ENCODE peak calls at places on chromosomes 16 and 17, in nine cellular contexts. G, E, N, R, B, Q, T, D and I are unnamed samples. For H3K9me3, the result is how much of the 10 kb centered on the place peaks cover.

GRCh38 chr17:82287849-82288601 is 14.5 kb upstream of the CSNK1D start:
- DNase-seq in E (peak), G (no peak), D (no peak), B (no peak), N (peak), R (peak), Q (no peak), T (peak), I (no peak)

GRCh38 chr17:13544292-13544691 is 57.4 kb downstream of the HS3ST3A1 start:
- DNase-seq in Q (no peak), R (peak), D (peak), T (peak), E (no peak), B (no peak), N (peak), G (no peak), I (no peak)

GRCh38 chr17:31481783-31482081 is 90.3 kb downstream of the RAB11FIP4 start:
- DNase-seq in D (no peak), G (no peak), N (no peak), B (no peak), R (no peak), E (no peak), T (no peak), Q (no peak), I (no peak)

GRCh38 chr16:31861415-31861814 is 12.2 kb upstream of the ZNF267 start:
- DNase-seq in N (no peak), B (no peak), E (no peak), D (no peak), R (no peak), Q (peak), T (no peak), G (no peak), I (no peak)

GRCh38 chr16:57906385-57907316 is 64.3 kb downstream of the CNGB1 start:
- DNase-seq in B (peak), G (peak), Q (peak), T (no peak), D (peak), R (no peak), E (no peak), N (no peak), I (peak)

GRCh38 chr17:44200478-44201155 is 933 bp upstream of the ATXN7L3 start:
- DNase-seq in D (peak), G (peak), Q (no peak), R (no peak), T (no peak), N (no peak), E (no peak), B (peak), I (no peak)

GRCh38 chr17:633641-634091 is 81.0 kb downstream of the VPS53 start:
- DNase-seq in R (no peak), T (no peak), E (peak), Q (no peak), B (no peak), D (peak), G (no peak), N (no peak), I (no peak)

GRCh38 chr17:63703556-63704258 is 3.8 kb upstream of the LIMD2 start:
- DNase-seq in E (no peak), G (no peak), R (no peak), Q (no peak), D (no peak), B (no peak), N (peak), T (no peak), I (no peak)

GRCh38 chr16:2177561-2177960 is 18.8 kb downstream of the CASKIN1 start:
- DNase-seq in T (no peak), D (no peak), G (no peak), N (no peak), R (no peak), Q (no peak), B (no peak), E (no peak), I (no peak)

GRCh38 chr16:88377961-88378360 is 4.8 kb upstream of the ZNF469 start:
- DNase-seq in B (no peak), G (no peak), Q (no peak), D (no peak), R (peak), N (peak), T (no peak), E (no peak), I (no peak)

GRCh38 chr17:71855000-71855399 is 265.8 kb upstream of the SOX9 start:
- DNase-seq in B (no peak), T (no peak), E (no peak), N (no peak), D (no peak), R (no peak), Q (no peak), G (no peak), I (no peak)

GRCh38 chr16:554640-555413 is 5.4 kb upstream of the PRR35 start:
- DNase-seq in D (peak), N (no peak), B (no peak), R (no peak), G (no peak), E (no peak), T (no peak), Q (no peak), I (no peak)

GRCh38 chr16:85342348-85342747 is 230.1 kb upstream of the CIBAR2 start:
- DNase-seq in D (no peak), N (no peak), Q (no peak), B (no peak), G (no peak), T (no peak), R (no peak), E (no peak), I (no peak)

GRCh38 chr17:41944943-41945342 is 14.5 kb downstream of the ODAD4 start:
- DNase-seq in D (no peak), Q (no peak), G (no peak), E (no peak), T (no peak), B (no peak), N (no peak), R (no peak), I (no peak)

GRCh38 chr17:33976816-33977215 is 278.3 kb upstream of the CCL2 start:
- DNase-seq in Q (no peak), G (no peak), T (no peak), E (no peak), B (no peak), R (no peak), D (no peak), N (no peak), I (no peak)

GRCh38 chr16:57962756-57963155 is 8.2 kb downstream of the CNGB1 start:
- DNase-seq in D (no peak), T (no peak), G (no peak), R (no peak), N (peak), Q (no peak), B (no peak), E (no peak), I (no peak)

GRCh38 chr16:73794936-73795335 is 501.7 kb upstream of the PSMD7 start:
- DNase-seq in G (no peak), Q (no peak), D (no peak), E (peak), B (no peak), N (no peak), T (no peak), R (no peak), I (no peak)

GRCh38 chr17:4175921-4176802 is 33.2 kb downstream of the CYB5D2 start:
- DNase-seq in G (no peak), D (no peak), T (no peak), B (no peak), E (no peak), Q (peak), R (no peak), N (no peak), I (peak)

GRCh38 chr16:72501739-72502653 is 330.0 kb upstream of the PMFBP1 start:
- DNase-seq in Q (peak), R (no peak), N (no peak), D (peak), E (peak), T (peak), G (peak), B (peak), I (no peak)

GRCh38 chr17:28657756-28658155 is 4.0 kb downstream of the SDF2 start:
- DNase-seq in N (no peak), R (no peak), B (no peak), T (no peak), D (peak), Q (no peak), E (no peak), G (no peak), I (no peak)

GRCh38 chr16:80577485-80578280 is 36.9 kb downstream of the DYNLRB2 start:
- DNase-seq in N (no peak), D (no peak), G (no peak), B (no peak), E (no peak), R (no peak), Q (no peak), T (no peak), I (no peak)

GRCh38 chr16:12871784-12872183 is 29.6 kb upstream of the SHISA9 start:
- DNase-seq in Q (no peak), B (no peak), N (no peak), D (no peak), R (no peak), E (no peak), T (no peak), G (peak), I (no peak)

GRCh38 chr17:81494984-81495383 is 17.6 kb downstream of the ACTG1 start:
- DNase-seq in R (no peak), T (no peak), D (peak), N (no peak), Q (no peak), B (peak), E (no peak), G (peak), I (no peak)

GRCh38 chr16:23901178-23902131 is 65.7 kb downstream of the PRKCB start:
- DNase-seq in Q (peak), D (no peak), T (no peak), E (no peak), G (no peak), N (no peak), R (no peak), B (no peak), I (no peak)

GRCh38 chr17:81292450-81292849 is 2.7 kb downstream of the SLC38A10 start:
- DNase-seq in D (no peak), Q (no peak), B (no peak), R (no peak), G (no peak), E (no peak), N (no peak), T (no peak), I (no peak)

GRCh38 chr17:42953669-42954068 is 10.6 kb downstream of the AARSD1 start:
- DNase-seq in D (no peak), G (no peak), Q (no peak), T (no peak), E (no peak), B (no peak), N (no peak), R (no peak), I (no peak)

GRCh38 chr16:19864566-19864965 is 20.1 kb downstream of the GPRC5B start:
- DNase-seq in T (no peak), R (peak), D (no peak), G (no peak), E (peak), Q (no peak), N (no peak), B (no peak), I (no peak)

GRCh38 chr17:82217530-82218204 is 5.0 kb upstream of the CCDC57 start:
- DNase-seq in B (no peak), E (peak), Q (no peak), D (peak), N (peak), R (peak), G (no peak), T (peak), I (no peak)

GRCh38 chr16:55330726-55331647 is 7.0 kb downstream of the IRX6 start:
- DNase-seq in B (no peak), R (no peak), N (no peak), G (no peak), E (no peak), Q (no peak), T (no peak), D (no peak), I (no peak)

GRCh38 chr17:12603566-12603965 is 62.1 kb upstream of the MYOCD start:
- DNase-seq in N (no peak), E (no peak), Q (no peak), G (no peak), R (no peak), T (no peak), B (no peak), D (no peak), I (no peak)

GRCh38 chr17:36921131-36921851 is 16.0 kb upstream of the LHX1 start:
- DNase-seq in E (no peak), G (no peak), N (no peak), T (no peak), B (no peak), D (peak), R (no peak), Q (no peak), I (no peak)

GRCh38 chr17:44033841-44034408 is 19.2 kb upstream of the TMEM101 start:
- DNase-seq in R (no peak), Q (no peak), T (no peak), E (no peak), G (no peak), D (no peak), N (no peak), B (no peak), I (no peak)

GRCh38 chr16:11016993-11017392 is 72.6 kb downstream of the CLEC16A start:
- DNase-seq in D (peak), T (no peak), B (no peak), N (peak), G (no peak), Q (no peak), E (no peak), R (peak), I (no peak)

GRCh38 chr16:87619360-87620200 is 17.3 kb downstream of the JPH3 start:
- DNase-seq in E (no peak), R (no peak), N (no peak), Q (no peak), T (no peak), D (no peak), G (no peak), B (no peak), I (no peak)

GRCh38 chr16:12449795-12450194 is 353.9 kb downstream of the CPPED1 start:
- DNase-seq in E (no peak), G (no peak), R (no peak), T (no peak), N (no peak), B (no peak), Q (no peak), D (peak), I (no peak)

GRCh38 chr17:10149573-10150399 is 48.6 kb downstream of the GAS7 start:
- DNase-seq in D (peak), N (no peak), B (peak), E (no peak), T (no peak), R (no peak), G (no peak), Q (no peak), I (no peak)

GRCh38 chr17:67247416-67247900 is 2.5 kb upstream of the HELZ start:
- DNase-seq in D (no peak), N (no peak), R (no peak), T (no peak), E (no peak), G (no peak), Q (no peak), B (no peak), I (no peak)

DNA sequence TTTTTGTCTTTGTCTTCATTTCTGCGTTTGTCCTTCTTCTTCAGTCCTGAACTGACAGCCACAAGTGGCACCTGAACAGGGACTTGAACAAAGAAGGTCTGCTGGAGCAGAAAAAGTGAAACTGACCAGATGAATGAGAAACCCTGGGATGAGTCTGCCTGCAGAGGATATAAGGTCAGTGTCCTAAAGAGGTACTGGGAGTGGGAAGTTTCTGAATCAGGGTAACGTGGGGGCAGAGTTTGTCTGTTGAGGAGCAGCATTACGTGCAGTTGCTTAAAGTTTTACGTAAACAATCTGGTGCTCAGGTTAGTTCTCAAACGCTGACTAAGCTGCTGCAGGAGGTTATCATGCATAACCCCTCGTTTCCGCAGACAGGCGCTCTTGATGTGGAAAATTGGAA is 2057.6 kb downstream of the TP53TG3F start:
- DNase-seq in E (no peak), Q (no peak), T (no peak), G (no peak), R (no peak), D (no peak), N (no peak), B (no peak), I (no peak)
- H3K9me3 ChIP-seq in E (under half), Q (under half), T (under half), G (under half), R (under half), D (under half), N (under half), B (under half), I (under half)

GRCh38 chr17:8665681-8666080 is 35.2 kb upstream of the MYH10 start:
- DNase-seq in N (no peak), B (no peak), G (peak), R (no peak), T (no peak), E (no peak), D (no peak), Q (no peak), I (no peak)

GRCh38 chr17:8672326-8672725 is 41.8 kb upstream of the MYH10 start:
- DNase-seq in N (no peak), G (no peak), D (no peak), Q (no peak), E (no peak), R (no peak), B (no peak), T (no peak), I (no peak)

GRCh38 chr17:8664426-8665105 is 34.0 kb upstream of the MYH10 start:
- DNase-seq in D (no peak), G (no peak), R (no peak), Q (no peak), N (no peak), T (no peak), E (no peak), B (no peak), I (no peak)

GRCh38 chr17:8670486-8670885 is 40.0 kb upstream of the MYH10 start:
- DNase-seq in G (no peak), E (no peak), B (no peak), T (no peak), Q (no peak), R (no peak), N (no peak), D (no peak), I (no peak)

GRCh38 chr17:8668181-8668740 is 37.7 kb upstream of the MYH10 start:
- DNase-seq in T (no peak), B (no peak), N (no peak), E (no peak), D (no peak), R (no peak), Q (no peak), G (no peak), I (no peak)
- H3K27ac ChIP-seq in T (no peak), B (no peak), N (no peak), E (no peak), D (no peak), R (no peak), Q (no peak), G (no peak), I (no peak)

GRCh38 chr17:50014471-50015088 is 19.6 kb upstream of the DLX3 start:
- DNase-seq in N (no peak), G (no peak), Q (no peak), E (no peak), R (no peak), B (no peak), D (no peak), T (no peak), I (no peak)
- H3K9me3 ChIP-seq in N (under half), G (under half), Q (under half), E (under half), R (under half), B (under half), D (under half), T (under half), I (under half)

GRCh38 chr17:75875182-75875939 is 3.0 kb downstream of the TRIM47 start:
- DNase-seq in G (no peak), E (no peak), R (no peak), D (no peak), T (no peak), B (no peak), Q (no peak), N (no peak), I (no peak)

GRCh38 chr17:75876190-75876937 is 2.0 kb downstream of the TRIM47 start:
- DNase-seq in Q (peak), R (peak), N (peak), E (no peak), G (peak), T (no peak), D (peak), B (peak), I (peak)

GRCh38 chr17:75875940-75876189 is 2.5 kb downstream of the TRIM47 start:
- DNase-seq in B (no peak), R (no peak), T (no peak), G (no peak), D (no peak), N (no peak), E (peak), Q (no peak), I (no peak)

GRCh38 chr17:75873587-75874322 is 4.6 kb downstream of the TRIM47 start:
- DNase-seq in E (no peak), G (no peak), D (no peak), B (no peak), N (no peak), Q (no peak), R (no peak), T (no peak), I (no peak)

DNA sequence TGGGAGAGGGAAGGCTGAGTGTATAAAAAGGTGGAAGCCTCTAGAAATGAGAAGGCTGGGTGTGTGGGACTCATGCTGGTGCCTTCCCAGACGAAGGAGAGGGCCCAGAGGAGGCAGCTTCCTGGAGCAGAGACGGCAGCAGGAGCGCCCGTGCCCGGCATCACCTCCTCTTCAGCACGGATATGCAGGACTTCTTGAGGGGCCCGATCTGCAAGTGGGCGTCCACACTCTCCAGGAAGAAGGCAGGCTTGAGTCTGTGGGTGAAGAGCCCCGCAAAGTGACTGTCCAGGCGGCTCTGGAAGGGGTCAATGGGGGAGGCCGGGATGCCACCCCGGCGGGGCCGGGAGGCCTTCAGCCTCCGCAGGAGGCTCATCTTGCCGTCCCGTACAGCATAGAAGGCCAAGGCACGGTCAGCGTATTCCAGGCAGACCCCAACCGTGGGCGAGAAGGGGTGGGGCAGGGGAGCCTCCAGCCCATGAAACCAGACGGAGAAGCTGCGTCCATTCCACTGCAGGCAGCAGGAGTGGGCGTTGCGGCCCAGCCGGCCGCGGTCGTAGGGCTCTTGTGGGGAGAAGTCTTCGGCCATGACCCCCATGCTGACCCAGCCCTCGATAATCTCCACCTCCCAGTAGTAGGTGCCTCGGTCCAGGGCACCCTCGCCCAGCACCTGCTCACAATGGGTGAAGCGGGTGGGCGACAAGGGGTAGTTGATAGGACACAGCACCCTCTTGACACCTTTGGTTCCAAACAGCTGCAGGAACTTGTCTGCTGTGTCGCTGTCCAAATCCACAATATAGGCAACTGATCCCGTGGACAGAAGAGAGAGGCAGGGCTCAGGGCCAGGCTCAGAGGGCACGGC is 3.8 kb downstream of the TRIM47 start:
- DNase-seq in N (no peak), D (no peak), R (no peak), E (no peak), G (no peak), T (no peak), Q (no peak), B (no peak), I (no peak)
- H3K27ac ChIP-seq in N (peak), D (no peak), R (peak), E (peak), G (no peak), T (no peak), Q (peak), B (no peak), I (no peak)

GRCh38 chr16:3304370-3304769 is 860 bp downstream of the TIGD7 start:
- DNase-seq in G (no peak), N (no peak), E (no peak), R (no peak), T (no peak), B (no peak), D (peak), Q (no peak), I (no peak)
- H3K9me3 ChIP-seq in G (under half), N (half or more), E (under half), R (half or more), T (half or more), B (under half), D (under half), Q (under half), I (under half)

DNA sequence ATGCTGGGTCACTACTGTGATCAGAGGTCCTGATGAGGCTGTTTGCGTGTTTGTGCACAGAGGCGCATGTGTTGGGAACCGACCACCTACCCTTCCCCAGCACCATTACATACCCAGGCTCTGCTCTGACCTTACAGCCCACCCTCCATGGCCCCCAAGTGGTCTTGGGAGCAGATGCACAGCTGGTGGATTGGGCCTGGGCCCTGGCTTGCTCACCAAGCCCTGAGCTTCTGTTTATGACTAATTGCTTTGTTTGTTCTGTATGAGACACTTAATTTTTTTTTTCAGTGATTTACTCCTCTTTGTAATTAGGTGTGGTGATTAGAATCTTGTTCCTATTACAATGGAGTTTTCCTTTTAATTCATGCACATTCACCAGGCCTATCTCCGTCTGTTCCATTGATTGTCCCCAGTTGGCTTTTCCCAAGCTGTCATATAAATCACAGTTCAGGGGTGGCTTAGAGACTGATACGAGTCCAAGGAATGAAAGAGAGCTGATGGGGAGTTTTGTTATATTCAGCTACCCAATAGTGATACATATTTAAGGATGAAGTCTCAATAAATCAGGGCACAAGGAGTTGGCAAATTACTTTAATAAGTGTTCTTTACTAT is 242.3 kb downstream of the CCDC182 start:
- DNase-seq in B (no peak), G (no peak), D (no peak), Q (no peak), R (no peak), T (no peak), E (no peak), N (no peak), I (no peak)
- H3K27ac ChIP-seq in B (peak), G (no peak), D (no peak), Q (no peak), R (no peak), T (no peak), E (no peak), N (no peak), I (no peak)